ENCODE peak calls at places on chromosomes 1 and 21, in six cellular contexts. F is body of pancreas, C is IMR-90, X is AG10803, G is neural crest cell, H is natural killer cell. V is an unnamed sample.
A peak's percentile ranks its signal among the peaks of the same experiment; 100 is the strongest.

GRCh38 chr1:199821029-199821779 is 206.3 kb upstream of the NR5A2 start:
- DNase-seq in F (no peak), C (no peak), X (no peak), G (no peak), H (no peak), V (no peak)

GRCh38 chr1:92419642-92420041 is 67.1 kb downstream of the GFI1 start:
- DNase-seq in F (no peak), C (no peak), X (no peak), G (no peak), H (no peak), V (no peak)

GRCh38 chr1:27555700-27556424 is 48.1 kb downstream of the AHDC1 start:
- DNase-seq in F (peak; percentile 14), C (no peak), X (peak; percentile 45), G (no peak), H (no peak), V (peak; percentile 60)

GRCh38 chr1:209387969-209388329 is 195.6 kb upstream of the CAMK1G start:
- DNase-seq in F (no peak), C (peak; percentile 51), X (peak; percentile 66), G (no peak), H (no peak), V (no peak)

GRCh38 chr1:65434760-65435159 is 14.3 kb downstream of the LEPR start:
- DNase-seq in F (no peak), C (no peak), X (peak; percentile 13), G (no peak), H (no peak), V (no peak)

GRCh38 chr1:219088778-219089557 is 84.7 kb upstream of the LYPLAL1 start:
- DNase-seq in F (no peak), C (peak; percentile 97), X (peak; percentile 93), G (no peak), H (no peak), V (peak; percentile 92)

GRCh38 chr21:37548521-37548981 is 182.0 kb downstream of the DYRK1A start:
- DNase-seq in F (no peak), C (no peak), X (no peak), G (no peak), H (no peak), V (no peak)

GRCh38 chr1:166133276-166133841 is 33.4 kb downstream of the FAM78B start:
- DNase-seq in F (peak; percentile 14), C (no peak), X (no peak), G (no peak), H (no peak), V (peak; percentile 1)

GRCh38 chr1:89804646-89805237 is 16.1 kb upstream of the LRRC8D start:
- DNase-seq in F (peak; percentile 90), C (peak; percentile 87), X (peak; percentile 81), G (peak; percentile 96), H (peak; percentile 70), V (peak; percentile 90)

GRCh38 chr1:192232859-192233417 is 74.7 kb downstream of the RGS18 start:
- DNase-seq in F (no peak), C (no peak), X (no peak), G (no peak), H (no peak), V (no peak)

GRCh38 chr1:197124376-197124775 is 22.1 kb downstream of the ASPM start:
- DNase-seq in F (no peak), C (no peak), X (no peak), G (no peak), H (no peak), V (no peak)

GRCh38 chr1:212514056-212514614 is 81.4 kb downstream of the NENF start:
- DNase-seq in F (peak; percentile 54), C (peak; percentile 65), X (peak; percentile 37), G (no peak), H (no peak), V (peak; percentile 19)

GRCh38 chr21:22965455-22966125 is 1967.4 kb downstream of the NCAM2 start:
- DNase-seq in F (no peak), C (no peak), X (no peak), G (no peak), H (no peak), V (no peak)

GRCh38 chr1:49364676-49365075 is 588.0 kb upstream of the BEND5 start:
- DNase-seq in F (no peak), C (no peak), X (no peak), G (no peak), H (no peak), V (no peak)

GRCh38 chr1:173190101-173190895 is 16.8 kb downstream of the TNFSF4 start:
- DNase-seq in F (peak; percentile 83), C (peak; percentile 62), X (peak; percentile 77), G (no peak), H (no peak), V (peak; percentile 78)

GRCh38 chr1:188062456-188062855 is 1233.7 kb downstream of the PLA2G4A start:
- DNase-seq in F (no peak), C (peak; percentile 49), X (no peak), G (no peak), H (no peak), V (peak; percentile 23)

GRCh38 chr1:93179886-93180722 is at the start of gene TMED5:
- DNase-seq in F (peak; percentile 97), C (peak; percentile 98), X (peak; percentile 98), G (peak; percentile 92), H (peak; percentile 93), V (peak; percentile 99)

GRCh38 chr1:248703674-248704073 is 1.1 kb upstream of the OR14I1 start:
- DNase-seq in F (no peak), C (no peak), X (no peak), G (no peak), H (no peak), V (no peak)
- TF ChIP-seq CTCF in F (no peak), C (no peak), X (no peak), G (no peak), H (no peak), V (no peak)

DNA sequence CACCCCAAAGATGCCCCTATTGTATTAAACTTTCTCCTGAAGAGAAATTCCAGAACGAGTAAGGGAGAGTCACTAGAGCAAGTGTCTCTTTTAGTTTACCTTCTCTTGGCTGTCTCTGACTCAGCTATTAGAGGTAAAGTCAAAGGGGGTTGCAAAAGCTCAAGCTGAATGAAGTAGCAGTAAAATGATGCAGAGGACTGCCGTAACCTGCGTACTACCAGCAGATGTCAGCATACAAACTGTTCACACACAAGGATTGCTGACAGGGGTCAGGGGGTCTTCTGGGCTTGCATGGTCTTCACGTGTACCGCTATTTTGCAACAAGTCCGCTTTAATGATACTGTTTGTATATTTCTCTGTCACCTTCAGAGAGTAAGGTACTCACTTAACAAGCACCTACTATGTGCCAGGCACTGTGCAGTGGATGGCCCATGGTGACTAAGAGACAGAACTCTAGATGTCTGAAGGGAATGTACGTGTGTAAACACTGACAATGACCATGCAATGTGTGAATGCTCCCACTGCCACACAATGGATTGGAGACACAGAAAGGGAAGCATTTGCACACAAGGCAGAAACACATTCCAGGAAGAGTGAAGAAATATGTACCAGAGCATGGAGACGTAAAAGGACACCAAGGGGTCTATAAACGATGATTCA is 34.9 kb downstream of the CHML start:
- DNase-seq in F (no peak), C (no peak), X (no peak), G (no peak), H (no peak), V (peak; percentile 17)
- TF ChIP-seq CTCF in F (no peak), C (peak; percentile 13), X (peak; percentile 9), G (peak; percentile 45), H (no peak), V (peak; percentile 23)

GRCh38 chr1:161309868-161310267 is at the start of gene MPZ:
- DNase-seq in F (no peak), C (no peak), X (no peak), G (peak; percentile 5), H (no peak), V (no peak)

GRCh38 chr1:161311595-161312181 is 1.9 kb upstream of the MPZ start:
- DNase-seq in F (no peak), C (no peak), X (no peak), G (no peak), H (no peak), V (no peak)

GRCh38 chr1:161313554-161314200 is 504 bp upstream of the SDHC start:
- DNase-seq in F (no peak), C (no peak), X (no peak), G (no peak), H (no peak), V (no peak)

DNA sequence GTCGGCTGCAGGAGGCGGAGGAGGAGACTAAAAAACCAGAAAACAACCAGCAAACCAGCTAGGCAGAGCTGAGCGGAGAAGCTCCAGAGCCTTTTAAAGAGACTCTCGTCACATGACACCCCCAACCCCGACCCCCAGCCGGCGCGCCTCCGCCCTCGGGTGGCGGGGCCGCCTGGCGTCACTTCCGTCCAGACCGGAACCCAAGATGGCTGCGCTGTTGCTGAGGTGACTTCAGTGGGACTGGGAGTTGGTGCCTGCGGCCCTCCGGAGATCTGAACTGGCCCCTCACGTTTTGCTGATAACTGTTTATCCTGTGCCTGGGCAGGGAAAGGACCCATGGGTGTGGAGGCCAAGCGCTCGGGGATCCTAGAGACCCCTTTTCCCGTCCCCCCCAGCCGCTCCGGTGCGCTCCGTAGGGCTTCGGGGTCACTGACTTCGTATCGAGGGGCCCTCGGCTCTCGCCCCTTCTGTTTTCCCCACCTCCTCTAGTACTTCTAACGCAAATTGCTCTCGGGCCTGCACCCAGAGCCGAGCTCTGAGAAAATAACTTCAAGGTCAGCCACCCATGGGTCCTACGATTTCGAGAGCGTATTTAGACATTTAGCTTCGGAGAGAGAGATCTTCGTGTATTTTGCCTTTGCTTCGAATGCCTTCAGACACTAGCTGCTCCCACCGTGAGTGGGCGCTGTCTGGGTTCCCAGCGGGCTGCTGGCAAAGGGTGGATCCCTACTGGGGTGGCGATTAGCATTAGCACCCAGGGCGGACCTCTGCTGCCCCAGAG is at the start of gene SDHC:
- DNase-seq in F (peak; percentile 89), C (peak; percentile 85), X (peak; percentile 85), G (peak; percentile 83), H (peak; percentile 90), V (peak; percentile 93)
- TF ChIP-seq CTCF in F (no peak), C (peak; percentile 51), X (peak; percentile 52), G (peak; percentile 58), H (no peak), V (peak; percentile 57)

GRCh38 chr1:10396870-10397269 is 2.0 kb upstream of the PGD start:
- DNase-seq in F (no peak), C (no peak), X (no peak), G (no peak), H (no peak), V (no peak)

GRCh38 chr1:10398278-10398733 is 558 bp upstream of the PGD start:
- DNase-seq in F (no peak), C (no peak), X (peak; percentile 3), G (no peak), H (no peak), V (peak; percentile 25)

GRCh38 chr1:10399487-10399917 is 638 bp downstream of the PGD start:
- DNase-seq in F (no peak), C (peak; percentile 54), X (peak; percentile 29), G (peak; percentile 23), H (no peak), V (peak; percentile 46)

GRCh38 chr1:10400013-10400412 is 1.1 kb downstream of the PGD start:
- DNase-seq in F (no peak), C (no peak), X (no peak), G (no peak), H (no peak), V (peak; percentile 12)

DNA sequence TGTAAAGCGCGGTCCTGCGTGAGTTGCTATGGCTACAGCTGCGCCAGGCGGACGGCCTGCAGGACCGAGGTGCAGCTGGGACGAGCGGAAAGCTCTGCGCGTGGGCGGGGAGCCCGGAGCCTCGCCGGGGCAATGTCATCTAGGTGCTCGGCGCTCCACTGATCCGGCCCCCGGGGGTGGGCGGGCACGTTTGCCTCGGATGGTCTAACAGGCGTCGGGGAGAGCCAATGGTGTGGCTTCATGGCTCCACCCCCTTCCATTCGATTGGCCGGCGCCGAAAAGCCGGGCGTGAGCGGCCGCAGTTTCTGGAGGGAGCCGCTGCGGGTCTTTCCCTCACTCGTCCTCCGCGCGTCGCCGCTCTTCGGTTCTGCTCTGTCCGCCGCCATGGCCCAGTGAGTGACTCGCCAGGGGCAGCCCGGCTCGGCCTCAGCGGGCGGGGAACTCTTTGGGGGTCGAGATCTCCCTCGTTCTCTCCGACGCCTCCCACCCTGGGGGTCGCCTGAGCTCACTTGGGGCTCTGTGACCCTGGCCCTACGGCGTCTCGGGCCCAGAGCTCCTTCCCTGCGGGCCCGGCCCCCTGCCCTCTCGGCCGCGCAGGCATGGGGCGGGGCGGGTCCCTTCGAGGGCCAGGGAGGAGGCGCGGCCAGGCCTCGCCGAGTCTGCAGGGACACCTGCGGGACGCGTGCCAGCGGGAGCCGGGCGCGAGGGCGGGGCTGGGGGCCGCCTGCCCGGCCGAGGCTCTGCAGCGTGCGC is at the start of gene PGD:
- DNase-seq in F (peak; percentile 98), C (peak; percentile 98), X (peak; percentile 97), G (peak; percentile 98), H (peak; percentile 96), V (peak; percentile 98)
- TF ChIP-seq CTCF in F (no peak), C (no peak), X (no peak), G (no peak), H (no peak), V (no peak)

V was measured in fibroblast of villous mesenchyme.